ENCODE peak calls at places on chromosomes 12 and 14, in ten cellular contexts. One of them, this sample, is unnamed.
A peak's percentile ranks its signal among the peaks of the same experiment; 100 is the strongest.

GRCh38 chr14:60951781-60952435 is 29.0 kb downstream of the TRMT5 start:
- DNase-seq in upper lobe of right lung: no peak
- DNase-seq in esophagus squamous epithelium: no peak
- DNase-seq in AG04450: no peak
- DNase-seq in thoracic aorta: no peak
- DNase-seq in naive thymus-derived CD4-positive, alpha-beta T cell: no peak
- DNase-seq in breast epithelium: no peak
- DNase-seq in psoas muscle: no peak
- DNase-seq in fibroblast of lung: peak; percentile 66
- DNase-seq in CD8-positive, alpha-beta memory T cell: no peak
- DNase-seq in this sample: no peak

GRCh38 chr12:50786498-50787231 is 22.8 kb downstream of the ATF1 start:
- DNase-seq in thoracic aorta: no peak
- DNase-seq in psoas muscle: no peak
- DNase-seq in CD8-positive, alpha-beta memory T cell: no peak
- DNase-seq in naive thymus-derived CD4-positive, alpha-beta T cell: no peak
- DNase-seq in upper lobe of right lung: no peak
- DNase-seq in AG04450: peak; percentile 93
- DNase-seq in esophagus squamous epithelium: no peak
- DNase-seq in breast epithelium: no peak
- DNase-seq in fibroblast of lung: peak; percentile 98
- DNase-seq in this sample: no peak

GRCh38 chr14:60215520-60216195 is 33.4 kb upstream of the PPM1A start:
- DNase-seq in upper lobe of right lung: no peak
- DNase-seq in naive thymus-derived CD4-positive, alpha-beta T cell: no peak
- DNase-seq in AG04450: no peak
- DNase-seq in CD8-positive, alpha-beta memory T cell: no peak
- DNase-seq in breast epithelium: no peak
- DNase-seq in thoracic aorta: no peak
- DNase-seq in fibroblast of lung: no peak
- DNase-seq in psoas muscle: no peak
- DNase-seq in esophagus squamous epithelium: no peak
- DNase-seq in this sample: no peak

GRCh38 chr14:86462193-86462592 is 932.2 kb downstream of the FLRT2 start:
- DNase-seq in fibroblast of lung: peak; percentile 3
- DNase-seq in AG04450: no peak
- DNase-seq in esophagus squamous epithelium: no peak
- DNase-seq in CD8-positive, alpha-beta memory T cell: no peak
- DNase-seq in thoracic aorta: no peak
- DNase-seq in upper lobe of right lung: no peak
- DNase-seq in breast epithelium: no peak
- DNase-seq in naive thymus-derived CD4-positive, alpha-beta T cell: no peak
- DNase-seq in psoas muscle: no peak
- DNase-seq in this sample: no peak

GRCh38 chr14:88228519-88229236 is 94.4 kb downstream of the KCNK10 start:
- DNase-seq in AG04450: no peak
- DNase-seq in naive thymus-derived CD4-positive, alpha-beta T cell: no peak
- DNase-seq in breast epithelium: no peak
- DNase-seq in thoracic aorta: no peak
- DNase-seq in psoas muscle: no peak
- DNase-seq in fibroblast of lung: peak; percentile 8
- DNase-seq in upper lobe of right lung: no peak
- DNase-seq in esophagus squamous epithelium: no peak
- DNase-seq in CD8-positive, alpha-beta memory T cell: no peak
- DNase-seq in this sample: no peak

GRCh38 chr12:89768586-89769482 is 60.2 kb upstream of the ATP2B1 start:
- DNase-seq in fibroblast of lung: peak; percentile 89
- DNase-seq in naive thymus-derived CD4-positive, alpha-beta T cell: no peak
- DNase-seq in AG04450: peak; percentile 79
- DNase-seq in psoas muscle: no peak
- DNase-seq in CD8-positive, alpha-beta memory T cell: no peak
- DNase-seq in thoracic aorta: no peak
- DNase-seq in upper lobe of right lung: no peak
- DNase-seq in breast epithelium: no peak
- DNase-seq in esophagus squamous epithelium: no peak
- DNase-seq in this sample: no peak

GRCh38 chr12:59113831-59114273 is 193.5 kb upstream of the LRIG3 start:
- DNase-seq in breast epithelium: peak; percentile 48
- DNase-seq in upper lobe of right lung: peak; percentile 79
- DNase-seq in CD8-positive, alpha-beta memory T cell: no peak
- DNase-seq in AG04450: peak; percentile 69
- DNase-seq in thoracic aorta: peak; percentile 40
- DNase-seq in naive thymus-derived CD4-positive, alpha-beta T cell: peak; percentile 9
- DNase-seq in psoas muscle: peak; percentile 67
- DNase-seq in esophagus squamous epithelium: no peak
- DNase-seq in fibroblast of lung: peak; percentile 76
- DNase-seq in this sample: peak; percentile 77

GRCh38 chr12:115870527-115870926 is 407.0 kb downstream of the MED13L start:
- DNase-seq in esophagus squamous epithelium: no peak
- DNase-seq in naive thymus-derived CD4-positive, alpha-beta T cell: no peak
- DNase-seq in thoracic aorta: no peak
- DNase-seq in fibroblast of lung: no peak
- DNase-seq in AG04450: no peak
- DNase-seq in breast epithelium: no peak
- DNase-seq in CD8-positive, alpha-beta memory T cell: no peak
- DNase-seq in upper lobe of right lung: no peak
- DNase-seq in psoas muscle: peak; percentile 77
- DNase-seq in this sample: no peak

GRCh38 chr12:131370791-131371579 is 339.9 kb upstream of the SFSWAP start:
- DNase-seq in CD8-positive, alpha-beta memory T cell: no peak
- DNase-seq in esophagus squamous epithelium: no peak
- DNase-seq in upper lobe of right lung: no peak
- DNase-seq in fibroblast of lung: no peak
- DNase-seq in psoas muscle: no peak
- DNase-seq in naive thymus-derived CD4-positive, alpha-beta T cell: no peak
- DNase-seq in AG04450: no peak
- DNase-seq in thoracic aorta: no peak
- DNase-seq in breast epithelium: no peak
- DNase-seq in this sample: no peak

GRCh38 chr12:113850309-113851056 is 115.6 kb downstream of the RBM19 start:
- DNase-seq in naive thymus-derived CD4-positive, alpha-beta T cell: no peak
- DNase-seq in CD8-positive, alpha-beta memory T cell: no peak
- DNase-seq in esophagus squamous epithelium: no peak
- DNase-seq in AG04450: no peak
- DNase-seq in thoracic aorta: no peak
- DNase-seq in upper lobe of right lung: no peak
- DNase-seq in breast epithelium: no peak
- DNase-seq in psoas muscle: peak; percentile 85
- DNase-seq in fibroblast of lung: peak; percentile 62
- DNase-seq in this sample: peak; percentile 74

GRCh38 chr12:104687823-104688573 is 231.2 kb downstream of the CHST11 start:
- DNase-seq in thoracic aorta: no peak
- DNase-seq in psoas muscle: no peak
- DNase-seq in fibroblast of lung: no peak
- DNase-seq in naive thymus-derived CD4-positive, alpha-beta T cell: no peak
- DNase-seq in upper lobe of right lung: no peak
- DNase-seq in CD8-positive, alpha-beta memory T cell: peak; percentile 41
- DNase-seq in breast epithelium: no peak
- DNase-seq in esophagus squamous epithelium: no peak
- DNase-seq in AG04450: no peak
- DNase-seq in this sample: no peak

GRCh38 chr12:20950248-20950647 is 139.7 kb downstream of the SLCO1B3 start:
- DNase-seq in AG04450: no peak
- DNase-seq in esophagus squamous epithelium: no peak
- DNase-seq in upper lobe of right lung: no peak
- DNase-seq in CD8-positive, alpha-beta memory T cell: no peak
- DNase-seq in naive thymus-derived CD4-positive, alpha-beta T cell: no peak
- DNase-seq in thoracic aorta: no peak
- DNase-seq in breast epithelium: no peak
- DNase-seq in psoas muscle: no peak
- DNase-seq in fibroblast of lung: peak; percentile 6
- DNase-seq in this sample: no peak

GRCh38 chr12:3034067-3034750 is 43.0 kb upstream of the TSPAN9 start:
- DNase-seq in psoas muscle: peak; percentile 90
- DNase-seq in thoracic aorta: no peak
- DNase-seq in AG04450: peak; percentile 44
- DNase-seq in naive thymus-derived CD4-positive, alpha-beta T cell: peak; percentile 11
- DNase-seq in esophagus squamous epithelium: no peak
- DNase-seq in fibroblast of lung: peak; percentile 57
- DNase-seq in breast epithelium: no peak
- DNase-seq in CD8-positive, alpha-beta memory T cell: no peak
- DNase-seq in upper lobe of right lung: peak; percentile 74
- DNase-seq in this sample: peak; percentile 65

GRCh38 chr12:66438601-66439000 is 136.3 kb downstream of the HELB start:
- DNase-seq in AG04450: no peak
- DNase-seq in breast epithelium: no peak
- DNase-seq in naive thymus-derived CD4-positive, alpha-beta T cell: no peak
- DNase-seq in esophagus squamous epithelium: no peak
- DNase-seq in psoas muscle: no peak
- DNase-seq in fibroblast of lung: peak; percentile 47
- DNase-seq in CD8-positive, alpha-beta memory T cell: no peak
- DNase-seq in thoracic aorta: no peak
- DNase-seq in upper lobe of right lung: no peak
- DNase-seq in this sample: no peak

GRCh38 chr12:34384693-34385092 is 362.4 kb downstream of the ALG10 start:
- DNase-seq in esophagus squamous epithelium: no peak
- DNase-seq in CD8-positive, alpha-beta memory T cell: no peak
- DNase-seq in psoas muscle: no peak
- DNase-seq in fibroblast of lung: no peak
- DNase-seq in thoracic aorta: no peak
- DNase-seq in upper lobe of right lung: no peak
- DNase-seq in breast epithelium: no peak
- DNase-seq in naive thymus-derived CD4-positive, alpha-beta T cell: no peak
- DNase-seq in AG04450: no peak
- DNase-seq in this sample: no peak
- H3K9me3 ChIP-seq in esophagus squamous epithelium: no peaks in the 10 kb centered on the region
- H3K9me3 ChIP-seq in CD8-positive, alpha-beta memory T cell: no peaks in the 10 kb centered on the region
- H3K9me3 ChIP-seq in psoas muscle: no peaks in the 10 kb centered on the region
- H3K9me3 ChIP-seq in fibroblast of lung: no peaks in the 10 kb centered on the region
- H3K9me3 ChIP-seq in thoracic aorta: no peaks in the 10 kb centered on the region
- H3K9me3 ChIP-seq in upper lobe of right lung: no peaks in the 10 kb centered on the region
- H3K9me3 ChIP-seq in breast epithelium: peaks cover 89% of the 10 kb centered on the region
- H3K9me3 ChIP-seq in naive thymus-derived CD4-positive, alpha-beta T cell: no peaks in the 10 kb centered on the region
- H3K9me3 ChIP-seq in AG04450: peaks cover 100% of the 10 kb centered on the region
- H3K9me3 ChIP-seq in this sample: no peaks in the 10 kb centered on the region

GRCh38 chr14:66650491-66650911 is 142.6 kb downstream of the GPHN start:
- DNase-seq in psoas muscle: no peak
- DNase-seq in upper lobe of right lung: no peak
- DNase-seq in AG04450: no peak
- DNase-seq in fibroblast of lung: no peak
- DNase-seq in naive thymus-derived CD4-positive, alpha-beta T cell: no peak
- DNase-seq in breast epithelium: no peak
- DNase-seq in CD8-positive, alpha-beta memory T cell: no peak
- DNase-seq in thoracic aorta: no peak
- DNase-seq in esophagus squamous epithelium: no peak
- DNase-seq in this sample: no peak

GRCh38 chr14:66642264-66642663 is 134.3 kb downstream of the GPHN start:
- DNase-seq in psoas muscle: no peak
- DNase-seq in breast epithelium: no peak
- DNase-seq in AG04450: no peak
- DNase-seq in naive thymus-derived CD4-positive, alpha-beta T cell: no peak
- DNase-seq in upper lobe of right lung: no peak
- DNase-seq in thoracic aorta: no peak
- DNase-seq in esophagus squamous epithelium: no peak
- DNase-seq in fibroblast of lung: no peak
- DNase-seq in CD8-positive, alpha-beta memory T cell: no peak
- DNase-seq in this sample: no peak

GRCh38 chr14:66649515-66649914 is 141.6 kb downstream of the GPHN start:
- DNase-seq in thoracic aorta: no peak
- DNase-seq in breast epithelium: no peak
- DNase-seq in esophagus squamous epithelium: no peak
- DNase-seq in psoas muscle: no peak
- DNase-seq in CD8-positive, alpha-beta memory T cell: no peak
- DNase-seq in fibroblast of lung: no peak
- DNase-seq in upper lobe of right lung: no peak
- DNase-seq in AG04450: no peak
- DNase-seq in naive thymus-derived CD4-positive, alpha-beta T cell: no peak
- DNase-seq in this sample: no peak

GRCh38 chr14:66643344-66643743 is 135.4 kb downstream of the GPHN start:
- DNase-seq in naive thymus-derived CD4-positive, alpha-beta T cell: no peak
- DNase-seq in fibroblast of lung: peak; percentile 32
- DNase-seq in breast epithelium: no peak
- DNase-seq in thoracic aorta: no peak
- DNase-seq in upper lobe of right lung: no peak
- DNase-seq in esophagus squamous epithelium: no peak
- DNase-seq in CD8-positive, alpha-beta memory T cell: no peak
- DNase-seq in AG04450: no peak
- DNase-seq in psoas muscle: no peak
- DNase-seq in this sample: no peak

DNA sequence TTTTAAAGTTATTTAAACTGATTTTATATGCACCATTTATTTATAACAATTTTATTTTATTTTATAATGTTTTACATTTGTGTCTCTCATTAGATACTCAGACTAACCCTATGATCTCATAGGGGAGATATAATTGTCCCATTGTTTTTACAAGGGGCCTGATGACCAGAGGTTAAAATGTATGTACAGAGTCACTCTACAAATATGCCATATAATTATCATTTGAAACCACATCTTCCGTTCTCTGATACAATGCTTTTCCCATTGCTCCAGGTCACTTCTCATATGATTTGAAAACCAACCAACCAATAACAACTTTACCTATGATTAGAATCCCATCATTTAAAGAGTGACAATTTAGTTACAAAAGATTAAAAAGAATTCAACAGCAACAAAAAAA is 137.8 kb downstream of the GPHN start:
- DNase-seq in CD8-positive, alpha-beta memory T cell: no peak
- DNase-seq in naive thymus-derived CD4-positive, alpha-beta T cell: no peak
- DNase-seq in AG04450: no peak
- DNase-seq in breast epithelium: no peak
- DNase-seq in psoas muscle: no peak
- DNase-seq in upper lobe of right lung: no peak
- DNase-seq in thoracic aorta: no peak
- DNase-seq in esophagus squamous epithelium: no peak
- DNase-seq in fibroblast of lung: peak; percentile 46
- DNase-seq in this sample: no peak
- H3K9me3 ChIP-seq in CD8-positive, alpha-beta memory T cell: no peaks in the 10 kb centered on the region
- H3K9me3 ChIP-seq in naive thymus-derived CD4-positive, alpha-beta T cell: no peaks in the 10 kb centered on the region
- H3K9me3 ChIP-seq in AG04450: no peaks in the 10 kb centered on the region
- H3K9me3 ChIP-seq in breast epithelium: no peaks in the 10 kb centered on the region
- H3K9me3 ChIP-seq in psoas muscle: no peaks in the 10 kb centered on the region
- H3K9me3 ChIP-seq in upper lobe of right lung: no peaks in the 10 kb centered on the region
- H3K9me3 ChIP-seq in thoracic aorta: no peaks in the 10 kb centered on the region
- H3K9me3 ChIP-seq in esophagus squamous epithelium: no peaks in the 10 kb centered on the region
- H3K9me3 ChIP-seq in fibroblast of lung: no peaks in the 10 kb centered on the region
- H3K9me3 ChIP-seq in this sample: no peaks in the 10 kb centered on the region

DNA sequence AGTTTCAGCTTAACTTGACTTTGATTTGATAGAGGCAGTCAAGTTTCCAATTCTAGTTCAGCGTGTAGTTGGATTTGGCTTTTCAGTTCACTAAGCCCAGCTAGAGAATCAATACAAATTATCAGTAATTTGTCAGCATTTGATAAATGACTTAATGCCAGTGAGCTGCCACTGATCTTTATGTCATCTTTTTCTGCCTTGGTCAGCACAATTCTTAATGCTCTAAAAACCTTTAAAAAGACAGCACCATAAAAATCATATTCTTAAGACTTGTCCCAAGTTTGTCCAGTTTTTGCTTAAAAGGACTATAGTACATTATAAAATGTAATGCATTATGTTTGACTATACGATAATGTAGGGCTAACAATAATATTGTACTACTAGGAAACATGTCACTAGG is 920.5 kb downstream of the LRFN5 start:
- DNase-seq in naive thymus-derived CD4-positive, alpha-beta T cell: no peak
- DNase-seq in psoas muscle: no peak
- DNase-seq in breast epithelium: no peak
- DNase-seq in fibroblast of lung: no peak
- DNase-seq in esophagus squamous epithelium: no peak
- DNase-seq in AG04450: no peak
- DNase-seq in CD8-positive, alpha-beta memory T cell: no peak
- DNase-seq in thoracic aorta: no peak
- DNase-seq in upper lobe of right lung: no peak
- DNase-seq in this sample: no peak
- H3K9me3 ChIP-seq in naive thymus-derived CD4-positive, alpha-beta T cell: no peaks in the 10 kb centered on the region
- H3K9me3 ChIP-seq in psoas muscle: no peaks in the 10 kb centered on the region
- H3K9me3 ChIP-seq in breast epithelium: no peaks in the 10 kb centered on the region
- H3K9me3 ChIP-seq in fibroblast of lung: no peaks in the 10 kb centered on the region
- H3K9me3 ChIP-seq in esophagus squamous epithelium: no peaks in the 10 kb centered on the region
- H3K9me3 ChIP-seq in AG04450: no peaks in the 10 kb centered on the region
- H3K9me3 ChIP-seq in CD8-positive, alpha-beta memory T cell: no peaks in the 10 kb centered on the region
- H3K9me3 ChIP-seq in thoracic aorta: no peaks in the 10 kb centered on the region
- H3K9me3 ChIP-seq in upper lobe of right lung: no peaks in the 10 kb centered on the region
- H3K9me3 ChIP-seq in this sample: no peaks in the 10 kb centered on the region

GRCh38 chr12:30391766-30392366 is 303.8 kb downstream of the IPO8 start:
- DNase-seq in fibroblast of lung: no peak
- DNase-seq in esophagus squamous epithelium: no peak
- DNase-seq in naive thymus-derived CD4-positive, alpha-beta T cell: no peak
- DNase-seq in psoas muscle: no peak
- DNase-seq in thoracic aorta: no peak
- DNase-seq in CD8-positive, alpha-beta memory T cell: no peak
- DNase-seq in upper lobe of right lung: no peak
- DNase-seq in breast epithelium: no peak
- DNase-seq in AG04450: no peak
- DNase-seq in this sample: no peak
- H3K9me3 ChIP-seq in fibroblast of lung: no peaks in the 10 kb centered on the region
- H3K9me3 ChIP-seq in esophagus squamous epithelium: no peaks in the 10 kb centered on the region
- H3K9me3 ChIP-seq in naive thymus-derived CD4-positive, alpha-beta T cell: no peaks in the 10 kb centered on the region
- H3K9me3 ChIP-seq in psoas muscle: no peaks in the 10 kb centered on the region
- H3K9me3 ChIP-seq in thoracic aorta: no peaks in the 10 kb centered on the region
- H3K9me3 ChIP-seq in CD8-positive, alpha-beta memory T cell: no peaks in the 10 kb centered on the region
- H3K9me3 ChIP-seq in upper lobe of right lung: no peaks in the 10 kb centered on the region
- H3K9me3 ChIP-seq in breast epithelium: peaks cover 3% of the 10 kb centered on the region
- H3K9me3 ChIP-seq in AG04450: no peaks in the 10 kb centered on the region
- H3K9me3 ChIP-seq in this sample: no peaks in the 10 kb centered on the region

This sample was measured in right atrium auricular region.